ENCODE peak calls at places on chromosomes 4 and X, in four cellular contexts. K, J, M and A are unnamed samples.

GRCh38 chr4:5870701-5871100 is 22.2 kb downstream of the CRMP1 start:
- DNase-seq in M (no peak), K (no peak), J (no peak), A (no peak)

GRCh38 chr4:40310225-40310624 is 24.9 kb upstream of the CHRNA9 start:
- DNase-seq in J (no peak), M (no peak), K (no peak), A (no peak)

GRCh38 chrX:54799046-54799445 is 991 bp upstream of the ITIH6 start:
- DNase-seq in K (no peak), J (no peak), M (no peak), A (no peak)

GRCh38 chr4:1626941-1627340 is 57.2 kb downstream of the FAM53A start:
- DNase-seq in K (no peak), J (no peak), M (no peak), A (no peak)

GRCh38 chr4:1396806-1397455 is 9.3 kb downstream of the NKX1-1 start:
- DNase-seq in J (no peak), K (no peak), M (no peak), A (no peak)

GRCh38 chr4:13483142-13484044 is 747 bp downstream of the RAB28 start:
- DNase-seq in M (peak), K (peak), J (peak), A (peak)

GRCh38 chr4:81449018-81449417 is 22.7 kb downstream of the RASGEF1B start:
- DNase-seq in M (no peak), J (no peak), K (no peak), A (peak)

GRCh38 chr4:98242538-98242937 is 18.6 kb upstream of the RAP1GDS1 start:
- DNase-seq in M (no peak), K (no peak), J (no peak), A (no peak)

GRCh38 chr4:102438873-102439614 is 62.1 kb upstream of the NFKB1 start:
- DNase-seq in K (no peak), J (peak), M (peak), A (peak)

GRCh38 chrX:42117318-42117717 is 194.0 kb upstream of the CASK start:
- DNase-seq in J (no peak), M (no peak), K (no peak), A (no peak)

GRCh38 chr4:118770741-118771187 is 65.2 kb downstream of the SEC24D start:
- DNase-seq in M (no peak), J (no peak), K (no peak), A (peak)

GRCh38 chr4:94407846-94408245 is 43.9 kb upstream of the PDLIM5 start:
- DNase-seq in J (no peak), M (no peak), K (no peak), A (no peak)

GRCh38 chr4:145541266-145541770 is 59.7 kb downstream of the SMAD1 start:
- DNase-seq in M (no peak), K (no peak), J (no peak), A (peak)

GRCh38 chr4:78776729-78777555 is 792 bp downstream of the BMP2K start:
- DNase-seq in M (no peak), K (peak), J (peak), A (peak)

GRCh38 chr4:113849771-113850170 is 88.2 kb upstream of the CAMK2D start:
- DNase-seq in J (no peak), M (no peak), K (peak), A (no peak)

GRCh38 chr4:67886281-67886680 is 2.5 kb upstream of the TMPRSS11D start:
- DNase-seq in J (peak), M (no peak), K (no peak), A (peak)

GRCh38 chr4:139007640-139008039 is 7.9 kb upstream of the NOCT start:
- DNase-seq in K (no peak), J (no peak), M (no peak), A (no peak)

GRCh38 chr4:118865091-118865708 is 23.5 kb upstream of the SYNPO2 start:
- DNase-seq in K (peak), J (no peak), M (no peak), A (peak)

GRCh38 chr4:182560358-182560757 is 317.2 kb downstream of the TENM3 start:
- DNase-seq in K (no peak), J (no peak), M (no peak), A (no peak)

GRCh38 chr4:186845137-186845842 is 121.6 kb upstream of the FAT1 start:
- DNase-seq in J (peak), K (no peak), M (peak), A (peak)

GRCh38 chr4:35689866-35690265 is 554.4 kb downstream of the ARAP2 start:
- DNase-seq in J (peak), M (no peak), K (no peak), A (no peak)

GRCh38 chr4:108473163-108473720 is 147.1 kb upstream of the RPL34 start:
- DNase-seq in J (no peak), M (no peak), K (no peak), A (no peak)

GRCh38 chrX:135596495-135596894 is 76.0 kb downstream of the INTS6L start:
- DNase-seq in J (no peak), M (no peak), K (no peak), A (peak)

GRCh38 chr4:189294570-189294969 is 646.1 kb upstream of the FRG1 start:
- DNase-seq in K (no peak), J (no peak), M (no peak), A (peak)

GRCh38 chr4:38082424-38083374 is 122.5 kb downstream of the PTTG2 start:
- DNase-seq in J (no peak), M (no peak), K (no peak), A (no peak)

GRCh38 chr4:145982791-145983190 is 44.2 kb upstream of the ZNF827 start:
- DNase-seq in J (no peak), M (no peak), K (no peak), A (no peak)

GRCh38 chr4:683247-683897 is 5.6 kb downstream of the SLC49A3 start:
- DNase-seq in K (no peak), J (no peak), M (no peak), A (no peak)

GRCh38 chr4:3809028-3809427 is 42.8 kb downstream of the ADRA2C start:
- DNase-seq in K (no peak), J (no peak), M (no peak), A (no peak)

GRCh38 chr4:39587881-39588280 is 50.8 kb downstream of the SMIM14 start:
- DNase-seq in J (no peak), M (no peak), K (no peak), A (peak)

GRCh38 chrX:38275615-38276014 is 51.7 kb downstream of the RPGR start:
- DNase-seq in J (peak), M (peak), K (no peak), A (peak)

GRCh38 chrX:72532371-72532770 is 40.3 kb downstream of the HDAC8 start:
- DNase-seq in M (no peak), J (no peak), K (no peak), A (peak)

GRCh38 chr4:25827373-25827772 is 35.4 kb downstream of the SEL1L3 start:
- DNase-seq in M (no peak), K (no peak), J (no peak), A (no peak)

GRCh38 chr4:143406523-143406922 is 69.8 kb downstream of the GAB1 start:
- DNase-seq in J (no peak), K (peak), M (no peak), A (no peak)

GRCh38 chr4:12963912-12964311 is 520.2 kb downstream of the RAB28 start:
- DNase-seq in J (no peak), K (no peak), M (no peak), A (no peak)

DNA sequence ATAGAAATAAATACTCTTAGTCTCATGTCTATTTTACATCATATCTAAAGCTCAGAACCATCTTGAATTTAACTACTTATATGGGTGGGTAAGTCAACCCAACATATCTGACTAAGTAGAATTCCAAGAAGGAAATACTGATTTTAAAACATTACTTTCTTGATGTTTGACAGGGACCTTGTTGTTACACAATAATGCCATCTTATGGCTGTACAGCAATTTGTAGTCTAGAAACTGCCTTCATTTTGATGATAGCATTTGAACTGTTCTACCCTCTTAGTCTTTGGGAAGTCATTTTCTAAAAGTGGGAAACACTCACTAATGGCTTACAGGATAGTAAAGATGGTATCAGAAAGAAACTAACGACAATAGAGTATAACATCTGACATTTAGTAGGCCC is 929.5 kb downstream of the DMD start:
- DNase-seq in K (no peak), J (no peak), M (no peak), A (no peak)
- TF ChIP-seq CTCF in K (no peak), J (no peak), M (no peak), A (no peak)

GRCh38 chrX:115547448-115547847 is 13.5 kb upstream of the PLS3 start:
- DNase-seq in K (no peak), M (no peak), J (no peak), A (no peak)
- H3K4me3 ChIP-seq in K (no peak), M (no peak), J (no peak), A (no peak)

GRCh38 chr4:110668463-110669245 is 45.8 kb upstream of the PITX2 start:
- DNase-seq in K (no peak), M (no peak), J (no peak), A (no peak)

GRCh38 chr4:110669663-110670062 is 46.8 kb upstream of the PITX2 start:
- DNase-seq in K (no peak), M (no peak), J (no peak), A (peak)

GRCh38 chr4:110667670-110668069 is 44.8 kb upstream of the PITX2 start:
- DNase-seq in J (no peak), M (no peak), K (no peak), A (no peak)

GRCh38 chr4:110675406-110675805 is 52.5 kb upstream of the PITX2 start:
- DNase-seq in K (no peak), J (no peak), M (no peak), A (no peak)

GRCh38 chr4:110671679-110672078 is 48.8 kb upstream of the PITX2 start:
- DNase-seq in K (no peak), J (no peak), M (no peak), A (no peak)
- TF ChIP-seq CTCF in K (no peak), J (no peak), M (no peak), A (no peak)

GRCh38 chr4:96134806-96135205 is 294.9 kb downstream of the PDHA2 start:
- DNase-seq in J (no peak), M (no peak), K (no peak), A (no peak)
- H3K4me3 ChIP-seq in J (no peak), M (no peak), K (no peak), A (no peak)

GRCh38 chr4:155371432-155372043 is 5.2 kb downstream of the MAP9 start:
- DNase-seq in K (no peak), M (no peak), J (no peak), A (peak)
- TF ChIP-seq CTCF in K (no peak), M (peak), J (peak), A (peak)